ENCODE peak calls at places on chromosomes 13 and 19, in eight cellular contexts. D is central memory CD8-positive, alpha-beta T cell; W is H54; B is LNCaP clone FGC; P is T-helper 1 cell; V is HS-27A; R is ACHN; A is kidney glomerular epithelial cell. E is an unnamed sample.
A peak's percentile ranks its signal among the peaks of the same experiment; 100 is the strongest.

GRCh38 chr19:19319725-19320361 is 466 bp downstream of the SUGP1 start:
- DNase-seq in D (no peak), W (no peak), B (no peak), P (no peak), V (no peak), R (no peak), A (no peak), E (no peak)

GRCh38 chr19:30228113-30228725 is 144.0 kb upstream of the ZNF536 start:
- DNase-seq in D (no peak), W (no peak), B (no peak), P (no peak), V (no peak), R (no peak), A (no peak), E (no peak)

GRCh38 chr19:11453468-11454341 is 18.3 kb downstream of the PRKCSH start:
- DNase-seq in D (no peak), W (no peak), B (no peak), P (no peak), V (no peak), R (no peak), A (no peak), E (no peak)

GRCh38 chr13:98443800-98444325 is 133.0 kb downstream of the STK24 start:
- DNase-seq in D (no peak), W (no peak), B (no peak), P (no peak), V (no peak), R (no peak), A (no peak), E (no peak)

GRCh38 chr13:29702912-29703351 is 107.4 kb upstream of the SLC7A1 start:
- DNase-seq in D (no peak), W (peak; percentile 61), B (no peak), P (no peak), V (peak; percentile 53), R (no peak), A (no peak), E (no peak)

GRCh38 chr19:43430142-43430710 is 15.5 kb downstream of the TEX101 start:
- DNase-seq in D (no peak), W (no peak), B (no peak), P (no peak), V (no peak), R (no peak), A (no peak), E (no peak)

GRCh38 chr13:94920578-94920977 is 208.2 kb upstream of the SOX21 start:
- DNase-seq in D (no peak), W (no peak), B (no peak), P (no peak), V (no peak), R (no peak), A (no peak), E (no peak)

GRCh38 chr19:55305491-55305890 is 19.6 kb downstream of the TMEM150B start:
- DNase-seq in D (no peak), W (no peak), B (peak; percentile 10), P (peak; percentile 56), V (no peak), R (peak; percentile 35), A (no peak), E (peak; percentile 84)

GRCh38 chr19:954272-954671 is 28.4 kb downstream of the ARID3A start:
- DNase-seq in D (no peak), W (no peak), B (no peak), P (no peak), V (no peak), R (no peak), A (no peak), E (no peak)

GRCh38 chr13:102917019-102917418 is 71.2 kb downstream of the ERCC5 start:
- DNase-seq in D (no peak), W (no peak), B (no peak), P (no peak), V (no peak), R (no peak), A (no peak), E (no peak)

GRCh38 chr19:1905071-1905862 is at the start of the genes ADAT3 and SCAMP4:
- DNase-seq in D (peak; percentile 98), W (peak; percentile 96), B (peak; percentile 97), P (peak; percentile 97), V (peak; percentile 86), R (peak; percentile 97), A (peak; percentile 91), E (peak; percentile 100)

E was measured in activated effector memory CD4-positive, alpha-beta T cell treated with anti-CD3 and anti-CD28 coated beads, Interleukin-2, amount 50 U/mL, for 16 hours.